ENCODE peak calls at places on chromosomes 11 and 22, in seven cellular contexts. H is dermis microvascular lymphatic vessel endothelial cell, X is hypothalamus, U is HFFc6, I is coronary artery, T is adrenal gland, O is mammary epithelial cell. L is an unnamed sample.

GRCh38 chr11:18769802-18770456 is 21.7 kb downstream of the PTPN5 start:
- DNase-seq in H (no peak), X (no peak), U (no peak), I (no peak), T (no peak), O (no peak), L (no peak)

GRCh38 chr11:7501251-7501650 is 12.5 kb upstream of the PPFIBP2 start:
- DNase-seq in H (no peak), X (no peak), U (no peak), I (no peak), T (no peak), O (no peak), L (no peak)

GRCh38 chr22:25898707-25899365 is 156.8 kb downstream of the MYO18B start:
- DNase-seq in H (no peak), X (no peak), U (no peak), I (no peak), T (no peak), O (no peak), L (peak)

GRCh38 chr22:19535001-19535400 is 10.8 kb upstream of the CLDN5 start:
- DNase-seq in H (peak), X (no peak), U (no peak), I (no peak), T (no peak), O (no peak), L (no peak)

GRCh38 chr11:20584093-20584774 is 15.2 kb upstream of the SLC6A5 start:
- DNase-seq in H (no peak), X (no peak), U (peak), I (no peak), T (peak), O (peak), L (peak)

GRCh38 chr22:29041408-29041807 is 20.2 kb downstream of the C22orf31 start:
- DNase-seq in H (peak), X (peak), U (peak), I (no peak), T (no peak), O (peak), L (no peak)

GRCh38 chr11:11505701-11506100 is 116.1 kb downstream of the GALNT18 start:
- DNase-seq in H (no peak), X (no peak), U (no peak), I (no peak), T (no peak), O (no peak), L (no peak)

GRCh38 chr11:12769834-12770345 is 95.7 kb downstream of the TEAD1 start:
- DNase-seq in H (peak), X (no peak), U (peak), I (no peak), T (no peak), O (peak), L (peak)

GRCh38 chr11:5597953-5598352 is 1.5 kb downstream of the TRIM6 start:
- DNase-seq in H (no peak), X (no peak), U (no peak), I (no peak), T (no peak), O (no peak), L (no peak)

GRCh38 chr22:36369922-36370781 is 17.6 kb downstream of the MYH9 start:
- DNase-seq in H (peak), X (no peak), U (peak), I (no peak), T (peak), O (peak), L (no peak)

GRCh38 chr11:70314730-70315129 is 44.2 kb downstream of the PPFIA1 start:
- DNase-seq in H (peak), X (no peak), U (no peak), I (no peak), T (no peak), O (no peak), L (no peak)

GRCh38 chr11:12841946-12842630 is 167.0 kb upstream of the RASSF10 start:
- DNase-seq in H (peak), X (no peak), U (peak), I (no peak), T (peak), O (peak), L (peak)

GRCh38 chr11:86792150-86792549 is 8.2 kb upstream of the PRSS23 start:
- DNase-seq in H (no peak), X (no peak), U (no peak), I (no peak), T (no peak), O (no peak), L (no peak)

GRCh38 chr22:35301370-35301874 is 1.7 kb downstream of the TOM1 start:
- DNase-seq in H (no peak), X (no peak), U (peak), I (no peak), T (peak), O (peak), L (peak)

GRCh38 chr22:47215851-47216250 is 453.4 kb downstream of the TBC1D22A start:
- DNase-seq in H (no peak), X (no peak), U (no peak), I (no peak), T (no peak), O (no peak), L (no peak)

GRCh38 chr11:60345489-60345888 is 18.4 kb downstream of the MS4A6E start:
- DNase-seq in H (peak), X (peak), U (no peak), I (no peak), T (no peak), O (no peak), L (peak)

GRCh38 chr11:69442807-69443137 is 38.7 kb upstream of the LINC01488 start:
- DNase-seq in H (peak), X (no peak), U (peak), I (no peak), T (peak), O (no peak), L (peak)

GRCh38 chr11:35907648-35908431 is 36.0 kb upstream of the LDLRAD3 start:
- DNase-seq in H (peak), X (no peak), U (peak), I (no peak), T (peak), O (peak), L (peak)

GRCh38 chr11:25775608-25776007 is 556.3 kb upstream of the ANO3 start:
- DNase-seq in H (no peak), X (no peak), U (no peak), I (no peak), T (no peak), O (no peak), L (no peak)

GRCh38 chr11:115501895-115502589 is 2.2 kb downstream of the CADM1 start:
- DNase-seq in H (no peak), X (no peak), U (no peak), I (no peak), T (no peak), O (peak), L (no peak)

GRCh38 chr22:32745251-32745995 is 56.1 kb upstream of the TIMP3 start:
- DNase-seq in H (no peak), X (no peak), U (no peak), I (no peak), T (no peak), O (peak), L (peak)

GRCh38 chr22:17257091-17257490 is 37.9 kb upstream of the ADA2 start:
- DNase-seq in H (no peak), X (no peak), U (no peak), I (no peak), T (no peak), O (no peak), L (no peak)

GRCh38 chr11:47961383-47961782 is 19.0 kb upstream of the PTPRJ start:
- DNase-seq in H (no peak), X (no peak), U (no peak), I (no peak), T (no peak), O (no peak), L (peak)

GRCh38 chr11:100876826-100877545 is 189.9 kb downstream of the ARHGAP42 start:
- DNase-seq in H (peak), X (no peak), U (peak), I (no peak), T (no peak), O (peak), L (peak)

GRCh38 chr22:42283288-42284229 is 13.1 kb upstream of the TCF20 start:
- DNase-seq in H (no peak), X (peak), U (no peak), I (no peak), T (peak), O (no peak), L (no peak)

GRCh38 chr11:12270817-12271216 is 106.6 kb upstream of the PARVA start:
- DNase-seq in H (no peak), X (no peak), U (no peak), I (no peak), T (no peak), O (no peak), L (no peak)